ENCODE peak calls at places on chromosomes 5 and 9, in six cellular contexts. O, F, I, R, W and B are unnamed samples.

GRCh38 chr5:164335837-164336236 is 830.4 kb downstream of the MAT2B start:
- DNase-seq in O (no peak), F (no peak), I (no peak), W (no peak), R (no peak), B (no peak)

GRCh38 chr5:150256416-150257064 is 33.0 kb downstream of the CAMK2A start:
- DNase-seq in R (no peak), O (no peak), I (peak; percentile 91), F (no peak), W (no peak), B (no peak)

GRCh38 chr9:28264368-28264767 is 691.1 kb upstream of the C9orf72 start:
- DNase-seq in O (no peak), F (no peak), R (no peak), I (no peak), W (no peak), B (no peak)

GRCh38 chr5:80559244-80559643 is 10.8 kb downstream of the ANKRD34B start:
- DNase-seq in W (no peak), O (no peak), F (no peak), R (no peak), I (no peak), B (no peak)

GRCh38 chr9:79390077-79390673 is 181.6 kb upstream of the TLE4 start:
- DNase-seq in W (peak; percentile 51), O (no peak), R (no peak), I (no peak), F (no peak), B (no peak)

GRCh38 chr5:14444988-14445387 is 136.6 kb upstream of the OTULINL start:
- DNase-seq in O (no peak), F (no peak), W (no peak), I (no peak), R (no peak), B (no peak)

GRCh38 chr5:17802256-17802655 is 168.0 kb downstream of the TAF11L14 start:
- DNase-seq in R (no peak), O (no peak), I (no peak), W (no peak), F (no peak), B (no peak)

GRCh38 chr5:21159526-21160059 is 1171.6 kb upstream of the CDH18 start:
- DNase-seq in F (no peak), W (no peak), R (no peak), I (no peak), O (no peak), B (no peak)

GRCh38 chr9:77018058-77019009 is 1.1 kb upstream of the FOXB2 start:
- DNase-seq in W (no peak), R (no peak), F (no peak), I (peak; percentile 87), O (no peak), B (no peak)

GRCh38 chr5:141475625-141476131 is at the start of gene PCDHGC3:
- DNase-seq in O (no peak), R (no peak), I (peak; percentile 83), F (no peak), W (peak; percentile 64), B (no peak)

GRCh38 chr5:643811-644271 is 31.7 kb downstream of the CEP72 start:
- DNase-seq in R (no peak), F (no peak), I (no peak), W (no peak), O (no peak), B (no peak)

GRCh38 chr5:73374520-73375235 is 73.9 kb downstream of the FOXD1 start:
- DNase-seq in F (no peak), O (no peak), W (no peak), I (no peak), R (no peak), B (no peak)

GRCh38 chr9:34072868-34073590 is 24.3 kb upstream of the UBAP2 start:
- DNase-seq in I (no peak), W (peak; percentile 60), R (no peak), F (no peak), O (no peak), B (no peak)

GRCh38 chr9:132806723-132807421 is 71.2 kb downstream of the AK8 start:
- DNase-seq in F (no peak), R (no peak), O (no peak), W (no peak), I (peak; percentile 69), B (no peak)

GRCh38 chr5:9582406-9582805 is 36.5 kb upstream of the SEMA5A start:
- DNase-seq in O (no peak), R (no peak), F (no peak), W (no peak), I (no peak), B (no peak)

GRCh38 chr5:29963956-29964355 is 1229.5 kb upstream of the CDH6 start:
- DNase-seq in F (no peak), I (no peak), O (no peak), W (no peak), R (no peak), B (no peak)

GRCh38 chr5:33892419-33893151 is 795 bp upstream of the ADAMTS12 start:
- DNase-seq in O (no peak), R (no peak), F (no peak), W (peak; percentile 80), I (peak; percentile 29), B (no peak)

GRCh38 chr5:76579166-76579765 is 43.9 kb downstream of the F2RL2 start:
- DNase-seq in R (no peak), O (no peak), W (no peak), F (no peak), I (no peak), B (no peak)

GRCh38 chr9:15763371-15763770 is 210.5 kb downstream of the CCDC171 start:
- DNase-seq in R (no peak), I (no peak), W (no peak), F (no peak), O (no peak), B (no peak)

GRCh38 chr9:136421791-136422190 is 11.3 kb downstream of the PMPCA start:
- DNase-seq in I (no peak), W (no peak), R (no peak), F (no peak), O (no peak), B (no peak)

GRCh38 chr5:72325566-72326297 is 5.6 kb downstream of the PTCD2 start:
- DNase-seq in R (no peak), O (no peak), W (peak; percentile 40), I (no peak), F (no peak), B (no peak)

GRCh38 chr9:96140401-96141180 is 161.4 kb downstream of the HSD17B3 start:
- DNase-seq in I (peak; percentile 72), R (no peak), F (no peak), W (no peak), O (no peak), B (no peak)

GRCh38 chr5:94776167-94776566 is 157.7 kb downstream of the SLF1 start:
- DNase-seq in R (no peak), O (no peak), I (no peak), F (no peak), W (no peak), B (no peak)

GRCh38 chr5:131285637-131286399 is 22.0 kb downstream of the CDC42SE2 start:
- DNase-seq in O (no peak), W (no peak), I (no peak), F (no peak), R (no peak), B (no peak)

GRCh38 chr9:20442461-20443319 is 179.6 kb downstream of the MLLT3 start:
- DNase-seq in I (no peak), W (no peak), F (no peak), O (no peak), R (no peak), B (no peak)

GRCh38 chr9:126965541-126966428 is 51.2 kb downstream of the RALGPS1 start:
- DNase-seq in I (peak; percentile 56), O (no peak), W (no peak), R (no peak), F (no peak), B (no peak)

GRCh38 chr5:121199238-121199999 is 652.3 kb upstream of the FTMT start:
- DNase-seq in O (no peak), R (no peak), I (no peak), W (no peak), F (no peak), B (no peak)